ENCODE peak calls at places on chromosomes 12 and 14, in nine cellular contexts. M is GM04504, A is posterior cingulate gyrus, Q is mesendoderm, Y is mammary epithelial cell, J is left cardiac atrium, P is hippocampal formation, U is endothelial cell of umbilical vein, L is NCI-H1092 treated with DMSO at 0.1 percent for 48 hours. I is an unnamed sample.
A peak's percentile ranks its signal among the peaks of the same experiment; 100 is the strongest.

GRCh38 chr12:112564160-112564559 is 145.4 kb downstream of the PTPN11 start:
- DNase-seq in L (no peak), Q (no peak), M (no peak), U (no peak), P (no peak), J (no peak), A (no peak), Y (no peak), I (no peak)

GRCh38 chr14:105012171-105012985 is 8.5 kb downstream of the CDCA4 start:
- DNase-seq in M (no peak), U (no peak), P (no peak), L (no peak), A (no peak), Q (no peak), J (no peak), Y (no peak), I (no peak)

GRCh38 chr14:39491134-39491541 is 58.9 kb upstream of the FBXO33 start:
- DNase-seq in Y (no peak), L (peak; percentile 70), P (no peak), J (no peak), Q (peak; percentile 55), A (no peak), U (peak; percentile 24), M (no peak), I (no peak)

GRCh38 chr12:80178846-80179245 is 79.5 kb downstream of the OTOGL start:
- DNase-seq in M (no peak), U (no peak), Y (no peak), P (no peak), L (no peak), A (no peak), J (no peak), Q (no peak), I (no peak)

GRCh38 chr14:20489093-20489994 is 16.0 kb upstream of the RNASE10 start:
- DNase-seq in P (no peak), L (no peak), Y (peak; percentile 73), Q (no peak), U (no peak), J (no peak), M (no peak), A (no peak), I (no peak)

GRCh38 chr14:63795532-63795931 is 57.3 kb upstream of the SYNE2 start:
- DNase-seq in Q (no peak), P (no peak), U (no peak), L (no peak), Y (no peak), M (no peak), J (no peak), A (no peak), I (no peak)

GRCh38 chr12:23008613-23009012 is 383.6 kb downstream of the ETNK1 start:
- DNase-seq in Y (no peak), J (peak; percentile 23), U (peak; percentile 2), M (no peak), Q (no peak), A (no peak), L (no peak), P (no peak), I (no peak)

GRCh38 chr14:70811065-70811464 is 1.8 kb upstream of the MAP3K9 start:
- DNase-seq in J (no peak), M (no peak), Q (no peak), L (no peak), Y (peak; percentile 48), A (no peak), P (no peak), U (no peak), I (no peak)

GRCh38 chr12:122023339-122024131 is 1.9 kb downstream of the BCL7A start:
- DNase-seq in L (peak; percentile 35), A (peak; percentile 71), M (peak; percentile 56), P (peak; percentile 62), J (peak; percentile 77), Y (peak; percentile 64), Q (peak; percentile 35), U (peak; percentile 79), I (no peak)

GRCh38 chr12:24997970-24998582 is 49.2 kb upstream of the BCAT1 start:
- DNase-seq in M (no peak), A (no peak), J (no peak), Q (no peak), U (peak; percentile 80), Y (peak; percentile 57), P (no peak), L (no peak), I (peak; percentile 21)

GRCh38 chr14:26984318-26985177 is 386.7 kb upstream of the NOVA1 start:
- DNase-seq in Y (peak; percentile 1), L (peak; percentile 75), A (peak; percentile 73), M (peak; percentile 25), J (peak; percentile 52), P (peak; percentile 65), U (peak; percentile 57), Q (peak; percentile 74), I (no peak)

GRCh38 chr12:118061876-118062791 is 1.2 kb upstream of the WSB2 start:
- DNase-seq in A (no peak), Q (peak; percentile 93), M (no peak), P (peak; percentile 40), Y (peak; percentile 54), L (peak; percentile 19), J (peak; percentile 45), U (peak; percentile 49), I (no peak)

GRCh38 chr14:96739511-96739910 is 57.7 kb upstream of the VRK1 start:
- DNase-seq in Y (no peak), L (no peak), U (no peak), Q (no peak), J (no peak), P (no peak), M (no peak), A (no peak), I (no peak)

GRCh38 chr14:53152909-53153701 is at the start of gene DDHD1:
- DNase-seq in A (peak; percentile 87), Y (peak; percentile 57), U (peak; percentile 67), L (peak; percentile 86), J (peak; percentile 81), P (peak; percentile 72), Q (peak; percentile 78), M (peak; percentile 35), I (no peak)

GRCh38 chr14:76708028-76708427 is 53.2 kb upstream of the VASH1 start:
- DNase-seq in P (no peak), L (no peak), A (no peak), U (no peak), J (no peak), Q (no peak), Y (no peak), M (no peak), I (no peak)

GRCh38 chr12:102883204-102883799 is 33.7 kb downstream of the PAH start:
- DNase-seq in M (peak; percentile 8), J (peak; percentile 53), L (peak; percentile 37), A (peak; percentile 58), Q (peak; percentile 50), P (peak; percentile 31), Y (peak; percentile 16), U (no peak), I (no peak)

GRCh38 chr14:37903561-37904191 is 304.0 kb upstream of the SSTR1 start:
- DNase-seq in Y (peak; percentile 23), A (no peak), P (no peak), U (peak; percentile 64), J (no peak), M (peak; percentile 29), L (peak; percentile 67), Q (peak; percentile 58), I (no peak)

GRCh38 chr12:57832966-57833365 is 13.6 kb downstream of the CTDSP2 start:
- DNase-seq in L (no peak), Y (no peak), A (no peak), U (no peak), Q (peak; percentile 58), J (no peak), P (no peak), M (no peak), I (no peak)

GRCh38 chr14:92513204-92513965 is at the start of gene RIN3:
- DNase-seq in M (no peak), P (no peak), U (peak; percentile 48), Y (peak; percentile 46), A (no peak), L (peak; percentile 29), J (peak; percentile 69), Q (peak; percentile 81), I (no peak)

GRCh38 chr14:98136019-98136418 is 1136.0 kb downstream of the BCL11B start:
- DNase-seq in M (no peak), P (no peak), L (peak; percentile 60), A (no peak), U (no peak), Q (no peak), J (no peak), Y (no peak), I (no peak)

GRCh38 chr12:66187822-66188221 is 1.2 kb upstream of the IRAK3 start:
- DNase-seq in J (no peak), L (no peak), P (no peak), A (no peak), M (no peak), Y (no peak), Q (no peak), U (no peak), I (no peak)

GRCh38 chr12:105330938-105331804 is 680 bp downstream of the C12orf75 start:
- DNase-seq in A (peak; percentile 30), P (no peak), Q (peak; percentile 29), L (peak; percentile 46), Y (peak; percentile 27), J (no peak), M (no peak), U (no peak), I (no peak)

GRCh38 chr12:119096429-119097202 is 82.1 kb upstream of the HSPB8 start:
- DNase-seq in Q (peak; percentile 99), A (no peak), L (no peak), M (no peak), U (no peak), J (no peak), P (no peak), Y (no peak), I (no peak)

GRCh38 chr14:68939893-68940613 is 39.0 kb downstream of the ACTN1 start:
- DNase-seq in A (no peak), U (peak; percentile 98), J (peak; percentile 90), Q (peak; percentile 96), M (peak; percentile 94), Y (peak; percentile 92), P (no peak), L (no peak), I (peak; percentile 92)

GRCh38 chr14:45790293-45790692 is 537.3 kb upstream of the MIS18BP1 start:
- DNase-seq in Q (no peak), M (no peak), J (no peak), Y (no peak), U (no peak), P (no peak), L (no peak), A (no peak), I (no peak)

GRCh38 chr12:11822071-11822818 is 172.8 kb downstream of the ETV6 start:
- DNase-seq in A (no peak), P (no peak), M (no peak), L (no peak), J (no peak), U (peak; percentile 84), Q (no peak), Y (peak; percentile 73), I (no peak)

GRCh38 chr14:61281186-61281676 is at the start of gene TMEM30B:
- DNase-seq in Q (peak; percentile 89), M (no peak), J (peak; percentile 23), L (peak; percentile 28), A (no peak), P (no peak), Y (peak; percentile 87), U (no peak), I (no peak)

GRCh38 chr14:62914025-62914424 is 131.2 kb downstream of the KCNH5 start:
- DNase-seq in U (no peak), M (no peak), J (no peak), Q (no peak), P (no peak), A (no peak), L (no peak), Y (peak; percentile 36), I (no peak)

GRCh38 chr12:19482551-19483109 is 43.3 kb downstream of the AEBP2 start:
- DNase-seq in U (no peak), Q (peak; percentile 78), M (no peak), Y (no peak), A (no peak), L (no peak), J (peak; percentile 48), P (no peak), I (no peak)

I was measured in BJ.